ENCODE peak calls at places on chromosomes 2 and 18, in eight cellular contexts. F, Q, L, Z, O, B, G and V are unnamed samples.

GRCh38 chr2:109238580-109238979 is 109.6 kb downstream of the SH3RF3 start:
- DNase-seq in O (no peak), F (no peak), G (peak; percentile 59), Z (no peak), B (peak; percentile 92), Q (peak; percentile 47), L (no peak), V (peak; percentile 95)

GRCh38 chr18:9782073-9782857 is 74.2 kb downstream of the RAB31 start:
- DNase-seq in Z (no peak), G (no peak), B (peak; percentile 96), F (no peak), Q (no peak), O (no peak), L (no peak), V (no peak)

GRCh38 chr2:39094717-39095363 is 26.0 kb downstream of the SOS1 start:
- DNase-seq in G (peak; percentile 71), Q (no peak), B (peak; percentile 20), Z (no peak), F (no peak), O (no peak), L (no peak), V (no peak)

GRCh38 chr2:128494640-128495321 is 176.1 kb upstream of the HS6ST1 start:
- DNase-seq in B (no peak), O (no peak), Q (no peak), G (no peak), F (no peak), L (peak; percentile 47), Z (no peak), V (peak; percentile 64)

GRCh38 chr2:159146930-159147666 is 139.4 kb downstream of the WDSUB1 start:
- DNase-seq in L (no peak), G (no peak), F (peak; percentile 23), O (no peak), Z (peak; percentile 34), B (no peak), Q (peak; percentile 87), V (no peak)

GRCh38 chr2:10382313-10383061 is 65.6 kb downstream of the ODC1 start:
- DNase-seq in F (no peak), B (peak; percentile 87), O (no peak), G (peak; percentile 60), Q (peak; percentile 65), Z (no peak), L (no peak), V (peak; percentile 93)

GRCh38 chr18:44548291-44549221 is 132.1 kb upstream of the SETBP1 start:
- DNase-seq in L (no peak), B (peak; percentile 55), G (no peak), O (no peak), F (no peak), Z (no peak), Q (peak; percentile 11), V (no peak)

GRCh38 chr2:80238692-80239469 is 65.7 kb downstream of the LRRTM1 start:
- DNase-seq in Q (peak; percentile 58), F (peak; percentile 7), Z (no peak), L (peak; percentile 24), O (no peak), B (no peak), G (no peak), V (no peak)

GRCh38 chr2:65057391-65058052 is 1.3 kb downstream of the CEP68 start:
- DNase-seq in B (no peak), Q (no peak), O (no peak), Z (no peak), L (no peak), G (peak; percentile 76), F (no peak), V (no peak)

GRCh38 chr2:12923907-12924610 is 207.3 kb downstream of the TRIB2 start:
- DNase-seq in Z (no peak), Q (no peak), O (no peak), L (no peak), B (no peak), G (no peak), F (no peak), V (no peak)

GRCh38 chr2:234690569-234691225 is 193.8 kb upstream of the ARL4C start:
- DNase-seq in F (no peak), G (no peak), Q (no peak), L (peak; percentile 33), Z (peak; percentile 79), O (no peak), B (no peak), V (no peak)

GRCh38 chr2:44351088-44351487 is 10.2 kb downstream of the PREPL start:
- DNase-seq in L (no peak), G (no peak), Z (no peak), F (no peak), Q (no peak), B (no peak), O (no peak), V (no peak)

GRCh38 chr2:37090019-37090477 is 5.7 kb downstream of the GPATCH11 start:
- DNase-seq in B (no peak), O (no peak), L (no peak), Z (no peak), F (no peak), G (peak; percentile 71), Q (no peak), V (no peak)

GRCh38 chr2:167833294-167833693 is 414.1 kb downstream of the STK39 start:
- DNase-seq in Z (no peak), F (no peak), G (no peak), L (no peak), B (no peak), Q (no peak), O (no peak), V (no peak)

GRCh38 chr2:53036196-53036595 is 731.4 kb upstream of the CHAC2 start:
- DNase-seq in Q (no peak), Z (no peak), F (no peak), B (no peak), G (no peak), L (no peak), O (no peak), V (no peak)

GRCh38 chr18:14747513-14748474 is at the start of gene ANKRD30B:
- DNase-seq in Z (no peak), Q (no peak), L (peak; percentile 8), G (no peak), F (no peak), O (no peak), B (no peak), V (no peak)

GRCh38 chr2:16767789-16768188 is 102.2 kb upstream of the CYRIA start:
- DNase-seq in O (no peak), L (no peak), B (no peak), Z (no peak), G (no peak), F (no peak), Q (no peak), V (no peak)

GRCh38 chr2:225763711-225764110 is 364.2 kb downstream of the NYAP2 start:
- DNase-seq in Q (no peak), F (no peak), O (no peak), Z (no peak), G (no peak), B (no peak), L (no peak), V (no peak)

GRCh38 chr2:230008708-230009066 is 60.0 kb downstream of the SLC16A14 start:
- DNase-seq in L (no peak), B (no peak), F (no peak), O (no peak), Q (no peak), Z (no peak), G (no peak), V (no peak)

GRCh38 chr2:319059-319600 is 31.2 kb upstream of the ALKAL2 start:
- DNase-seq in L (no peak), G (no peak), Q (no peak), Z (no peak), F (no peak), B (no peak), O (no peak), V (no peak)

GRCh38 chr2:10885479-10885863 is 26.3 kb upstream of the KCNF1 start:
- DNase-seq in G (no peak), L (no peak), Q (no peak), Z (no peak), O (no peak), B (no peak), F (no peak), V (no peak)

GRCh38 chr18:75208055-75208835 is 694 bp downstream of the PTGR3 start:
- DNase-seq in G (no peak), O (no peak), Q (peak; percentile 64), B (peak; percentile 77), Z (peak; percentile 60), F (no peak), L (peak; percentile 75), V (peak; percentile 89)

GRCh38 chr2:238060096-238060541 is 682 bp upstream of the SCLY start:
- DNase-seq in Q (no peak), L (no peak), G (no peak), O (no peak), Z (no peak), B (peak; percentile 20), F (no peak), V (no peak)

GRCh38 chr2:126639276-126639675 is 16.7 kb upstream of the GYPC start:
- DNase-seq in L (no peak), Q (no peak), G (no peak), O (no peak), F (no peak), Z (no peak), B (no peak), V (no peak)
- TF ChIP-seq CTCF in L (no peak), Q (no peak), G (no peak), O (no peak), F (no peak), Z (no peak), B (no peak), V (no peak)

GRCh38 chr2:240362826-240363717 is 72.4 kb upstream of the GPC1 start:
- DNase-seq in L (no peak), G (no peak), Z (no peak), F (no peak), O (no peak), Q (no peak), B (no peak), V (peak; percentile 52)
- TF ChIP-seq POLR2AphosphoS5 in L (no peak), G (no peak), Z (no peak), F (no peak), O (no peak), Q (no peak), B (no peak), V (no peak)

GRCh38 chr2:55618025-55618648 is 715 bp upstream of the PPP4R3B start:
- DNase-seq in O (no peak), Q (no peak), B (peak; percentile 14), G (no peak), Z (no peak), F (no peak), L (peak; percentile 9), V (no peak)
- TF ChIP-seq CTCF in O (no peak), Q (no peak), B (no peak), G (no peak), Z (no peak), F (no peak), L (no peak), V (no peak)

GRCh38 chr2:63819765-63820717 is 21.7 kb upstream of the UGP2 start:
- DNase-seq in G (no peak), B (no peak), O (no peak), L (no peak), Q (no peak), Z (no peak), F (no peak), V (no peak)
- TF ChIP-seq POLR2AphosphoS5 in G (no peak), B (peak; percentile 17), O (peak; percentile 27), L (no peak), Q (no peak), Z (no peak), F (no peak), V (no peak)

GRCh38 chr2:75290600-75291140 is 91.3 kb upstream of the TACR1 start:
- DNase-seq in O (no peak), G (no peak), Z (no peak), F (no peak), Q (no peak), B (no peak), L (no peak), V (no peak)
- TF ChIP-seq CTCF in O (no peak), G (no peak), Z (no peak), F (peak; percentile 10), Q (no peak), B (no peak), L (peak; percentile 28), V (no peak)